ENCODE peak calls at places on chromosome 4, in six cellular contexts. I is dorsolateral prefrontal cortex, M is AG04450, Q is IMR-90, E is heart right ventricle, A is prostate gland. H is an unnamed sample.
A peak's percentile ranks its signal among the peaks of the same experiment; 100 is the strongest.

GRCh38 chr4:165398570-165398969 is 19.8 kb downstream of the CPE start:
- DNase-seq in I (no peak), M (no peak), Q (peak; percentile 16), E (no peak), A (no peak), H (no peak)

GRCh38 chr4:144645621-144646522 is at the start of gene HHIP:
- DNase-seq in I (peak; percentile 75), M (no peak), Q (peak; percentile 65), E (peak; percentile 28), A (no peak), H (no peak)

GRCh38 chr4:88012652-88013051 is 5.2 kb downstream of the PKD2 start:
- DNase-seq in I (no peak), M (no peak), Q (no peak), E (no peak), A (no peak), H (no peak)

GRCh38 chr4:95614684-95615205 is 66.0 kb upstream of the UNC5C start:
- DNase-seq in I (no peak), M (no peak), Q (no peak), E (no peak), A (no peak), H (no peak)

GRCh38 chr4:19686456-19686855 is 565.2 kb upstream of the SLIT2 start:
- DNase-seq in I (no peak), M (no peak), Q (no peak), E (no peak), A (no peak), H (no peak)

GRCh38 chr4:31328921-31329320 is 608.8 kb downstream of the PCDH7 start:
- DNase-seq in I (no peak), M (no peak), Q (no peak), E (no peak), A (no peak), H (no peak)

GRCh38 chr4:129008096-129008495 is 85.2 kb downstream of the SCLT1 start:
- DNase-seq in I (no peak), M (no peak), Q (no peak), E (no peak), A (no peak), H (no peak)

GRCh38 chr4:131635191-131635590 is 1513.9 kb upstream of the PCDH10 start:
- DNase-seq in I (no peak), M (no peak), Q (no peak), E (no peak), A (no peak), H (no peak)

GRCh38 chr4:158996669-158997074 is 106.2 kb upstream of the RAPGEF2 start:
- DNase-seq in I (no peak), M (peak; percentile 82), Q (peak; percentile 97), E (no peak), A (no peak), H (no peak)

GRCh38 chr4:100288167-100288566 is 97.9 kb upstream of the DDIT4L start:
- DNase-seq in I (no peak), M (no peak), Q (peak; percentile 47), E (no peak), A (no peak), H (no peak)

GRCh38 chr4:88216395-88216794 is 58.0 kb upstream of the ABCG2 start:
- DNase-seq in I (no peak), M (no peak), Q (no peak), E (no peak), A (no peak), H (no peak)

GRCh38 chr4:147096667-147097604 is 151.3 kb upstream of the TTC29 start:
- DNase-seq in I (no peak), M (peak; percentile 15), Q (peak; percentile 69), E (no peak), A (no peak), H (no peak)

GRCh38 chr4:152206185-152206584 is 329.7 kb downstream of the FBXW7 start:
- DNase-seq in I (no peak), M (no peak), Q (no peak), E (no peak), A (no peak), H (no peak)

GRCh38 chr4:152202415-152202814 is 333.5 kb downstream of the FBXW7 start:
- DNase-seq in I (no peak), M (no peak), Q (no peak), E (no peak), A (no peak), H (no peak)

GRCh38 chr4:152209772-152210493 is 326.0 kb downstream of the FBXW7 start:
- DNase-seq in I (no peak), M (no peak), Q (no peak), E (no peak), A (no peak), H (no peak)

GRCh38 chr4:152211936-152212675 is 323.8 kb downstream of the FBXW7 start:
- DNase-seq in I (no peak), M (no peak), Q (no peak), E (no peak), A (no peak), H (no peak)

DNA sequence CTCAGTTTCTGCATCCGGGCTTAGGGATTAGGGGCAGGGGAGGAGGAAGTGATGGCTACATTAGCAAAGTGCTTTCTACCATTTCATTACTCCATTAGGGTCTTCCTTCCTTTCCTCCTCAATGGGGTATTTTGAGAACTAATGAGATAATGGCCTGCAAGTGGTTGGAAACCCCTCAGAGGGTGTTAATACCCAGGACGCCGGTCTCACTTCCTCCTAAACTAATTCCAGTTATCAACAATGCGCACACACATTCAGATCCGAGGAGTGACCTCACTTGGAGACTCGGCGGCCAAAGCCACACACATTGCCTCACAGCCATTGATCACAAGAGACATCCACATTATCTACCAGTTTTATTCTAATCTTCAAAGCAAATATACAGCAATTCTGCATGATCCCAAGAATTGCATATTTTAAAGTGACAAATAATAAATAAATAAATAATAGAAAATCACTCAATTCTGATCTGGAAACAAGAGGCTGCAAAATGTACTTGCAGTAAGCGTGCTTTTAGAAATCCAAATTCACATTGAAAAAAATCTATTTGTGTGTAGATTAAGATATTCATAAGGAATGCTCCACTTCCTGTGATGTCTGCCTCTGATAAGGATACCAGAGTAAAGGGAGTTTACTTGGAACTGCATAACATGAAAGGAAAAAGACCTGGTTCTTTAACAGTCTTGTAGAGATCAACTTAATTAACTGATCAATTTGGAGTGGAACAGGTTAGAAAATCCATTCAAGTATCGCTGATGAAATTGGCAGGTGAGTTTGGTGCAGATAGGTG is 329.1 kb downstream of the FBXW7 start:
- DNase-seq in I (no peak), M (no peak), Q (no peak), E (no peak), A (no peak), H (no peak)
- H3K27me3 ChIP-seq in I (no peaks in the 10 kb centered on the region), M (peaks cover 21% of the 10 kb centered on the region), Q (peaks cover 31% of the 10 kb centered on the region), E (no peaks in the 10 kb centered on the region), A (no peaks in the 10 kb centered on the region), H (no peaks in the 10 kb centered on the region)

DNA sequence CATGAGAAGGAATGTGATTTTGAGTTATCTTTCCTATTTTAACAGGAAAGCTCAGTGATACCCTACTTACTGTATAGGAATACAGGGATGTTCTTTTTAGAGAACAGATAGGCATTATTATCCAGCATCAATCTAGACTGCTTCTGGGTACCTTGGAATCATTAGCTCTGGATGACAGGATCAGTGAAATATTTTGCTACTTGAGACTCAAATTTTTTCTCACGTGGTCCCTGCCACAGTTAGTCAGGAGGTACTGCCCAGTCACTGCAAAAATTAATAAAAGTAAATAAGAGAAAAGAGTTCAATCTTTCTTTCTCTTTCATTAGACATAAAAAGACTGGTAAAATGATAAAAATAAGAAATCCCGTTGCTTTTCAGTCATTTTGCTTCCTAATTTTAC is 5.5 kb downstream of the ZNF827 start:
- DNase-seq in I (no peak), M (no peak), Q (peak; percentile 45), E (no peak), A (no peak), H (no peak)
- H3K27me3 ChIP-seq in I (no peaks in the 10 kb centered on the region), M (no peaks in the 10 kb centered on the region), Q (no peaks in the 10 kb centered on the region), E (no peaks in the 10 kb centered on the region), A (no peaks in the 10 kb centered on the region), H (no peaks in the 10 kb centered on the region)

DNA sequence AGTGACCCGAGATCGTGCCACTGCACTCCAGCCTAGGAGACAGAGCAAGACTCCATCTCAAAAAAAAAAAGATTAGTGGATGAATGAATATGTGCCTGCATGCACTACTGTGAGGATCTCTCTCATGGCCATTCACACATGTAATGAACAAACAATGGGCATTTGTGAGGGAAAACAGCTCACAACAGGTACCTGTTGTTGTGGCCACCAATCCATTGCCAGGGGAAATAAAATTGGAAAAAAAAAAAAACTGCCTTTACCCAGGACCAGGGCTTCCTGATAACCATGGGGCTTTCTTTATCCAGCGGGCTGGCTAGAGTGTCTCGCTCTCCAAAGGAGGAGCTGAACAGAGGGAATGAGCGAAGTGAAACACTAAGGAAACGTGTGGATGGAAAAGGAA is 7.4 kb downstream of the SCD5 start:
- DNase-seq in I (no peak), M (no peak), Q (no peak), E (no peak), A (no peak), H (no peak)
- H3K27me3 ChIP-seq in I (no peaks in the 10 kb centered on the region), M (peaks cover 2% of the 10 kb centered on the region), Q (no peaks in the 10 kb centered on the region), E (no peaks in the 10 kb centered on the region), A (no peaks in the 10 kb centered on the region), H (no peaks in the 10 kb centered on the region)

DNA sequence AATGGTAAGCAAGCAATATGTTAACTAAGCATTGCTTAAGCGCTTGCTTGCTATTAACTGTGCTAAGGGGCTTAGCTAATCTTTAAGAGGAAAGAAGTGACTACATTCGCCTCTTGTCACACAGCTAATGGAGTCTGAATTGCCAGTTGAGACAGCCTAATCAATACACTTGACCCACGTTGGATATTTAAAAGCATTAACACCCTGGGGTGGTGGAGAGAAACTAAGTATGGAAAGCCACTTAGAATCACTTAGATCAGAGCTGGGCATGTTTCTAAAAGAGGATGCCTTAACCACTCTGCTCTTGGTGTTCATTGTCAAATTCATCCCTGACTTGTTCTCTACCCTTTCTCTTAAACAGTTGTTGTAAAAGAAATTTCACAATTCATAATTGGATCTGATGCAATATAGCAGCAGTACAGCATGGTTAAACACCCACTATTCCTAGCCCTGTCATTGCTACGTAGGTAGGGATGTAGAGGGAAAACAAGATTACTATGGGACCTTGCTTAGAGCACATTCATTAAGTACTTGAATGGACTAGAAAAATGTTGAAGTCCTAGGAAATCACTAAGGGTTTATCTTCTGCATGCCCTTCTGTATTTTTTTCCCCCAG is 3.5 kb downstream of the ZAR1 start:
- DNase-seq in I (no peak), M (no peak), Q (no peak), E (no peak), A (no peak), H (no peak)
- H3K27me3 ChIP-seq in I (peaks cover 12% of the 10 kb centered on the region), M (peaks cover 29% of the 10 kb centered on the region), Q (peaks cover 40% of the 10 kb centered on the region), E (peaks cover 36% of the 10 kb centered on the region), A (no peaks in the 10 kb centered on the region), H (no peaks in the 10 kb centered on the region)

DNA sequence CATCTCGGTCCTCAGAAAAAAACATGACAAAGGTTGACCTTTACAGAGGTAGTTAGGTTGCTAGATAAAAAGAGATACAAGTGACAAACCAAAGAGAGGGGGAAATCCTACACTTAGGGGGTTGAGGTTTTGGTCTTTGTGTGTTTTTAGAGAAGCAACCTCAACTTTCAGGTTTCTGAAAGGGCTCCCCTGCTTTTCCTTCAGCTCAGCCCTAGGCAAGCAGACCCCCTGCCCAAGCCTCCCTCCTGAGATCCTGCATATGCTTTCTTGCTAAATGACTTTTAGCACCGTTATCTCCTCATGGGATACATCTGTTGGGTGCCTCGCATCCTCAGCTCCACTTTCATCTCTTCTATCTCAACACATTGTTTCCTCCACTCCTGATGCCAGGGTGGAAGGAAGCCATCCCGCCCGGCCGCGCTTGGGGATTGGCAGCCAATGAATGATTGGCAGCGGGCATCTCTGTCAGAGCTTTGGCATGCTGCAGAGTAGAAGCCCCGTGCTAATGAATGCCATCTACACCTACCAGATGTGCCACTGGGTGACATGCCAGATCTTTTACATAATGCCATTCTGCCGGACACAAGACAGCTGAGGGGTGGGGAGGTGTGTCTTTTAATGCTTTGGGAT is 15.0 kb upstream of the PRDM8 start:
- DNase-seq in I (peak; percentile 73), M (no peak), Q (no peak), E (no peak), A (no peak), H (no peak)
- H3K27me3 ChIP-seq in I (no peaks in the 10 kb centered on the region), M (no peaks in the 10 kb centered on the region), Q (no peaks in the 10 kb centered on the region), E (peaks cover 26% of the 10 kb centered on the region), A (no peaks in the 10 kb centered on the region), H (no peaks in the 10 kb centered on the region)

H was measured in esophagus squamous epithelium.